ENCODE peak calls at places on chromosome 10, in nine cellular contexts. X is Calu3; T is fibroblast of pulmonary artery; Q is foreskin fibroblast; Y is cardiac fibroblast; H is lower leg skin; F is OCI-LY7; B is GM12864; P is CD8-positive, alpha-beta T cell. G is an unnamed sample.

GRCh38 chr10:61565819-61566560 is 96.7 kb upstream of the CABCOCO1 start:
- DNase-seq in X (no peak), T (no peak), Q (no peak), Y (no peak), H (no peak), F (no peak), B (no peak), P (no peak), G (no peak)

GRCh38 chr10:30751678-30752331 is 122.3 kb upstream of the LYZL2 start:
- DNase-seq in X (peak), T (peak), Q (peak), Y (peak), H (peak), F (peak), B (no peak), P (no peak), G (no peak)

GRCh38 chr10:98445200-98445812 is 1.4 kb downstream of the HPS1 start:
- DNase-seq in X (no peak), T (no peak), Q (no peak), Y (no peak), H (no peak), F (no peak), B (no peak), P (no peak), G (no peak)

GRCh38 chr10:43692051-43692825 is 43.6 kb upstream of the ZNF32 start:
- DNase-seq in X (no peak), T (peak), Q (peak), Y (peak), H (no peak), F (no peak), B (no peak), P (no peak), G (no peak)

GRCh38 chr10:121216721-121217181 is 365.6 kb downstream of the WDR11 start:
- DNase-seq in X (no peak), T (no peak), Q (no peak), Y (no peak), H (peak), F (no peak), B (no peak), P (no peak), G (no peak)

GRCh38 chr10:8187171-8187666 is 132.7 kb downstream of the GATA3 start:
- DNase-seq in X (no peak), T (no peak), Q (no peak), Y (no peak), H (no peak), F (no peak), B (no peak), P (no peak), G (no peak)

GRCh38 chr10:130570119-130570518 is 433.9 kb downstream of the GLRX3 start:
- DNase-seq in X (no peak), T (no peak), Q (no peak), Y (no peak), H (no peak), F (no peak), B (no peak), P (no peak), G (no peak)

GRCh38 chr10:24448351-24449009 is 239.5 kb downstream of the KIAA1217 start:
- DNase-seq in X (no peak), T (no peak), Q (peak), Y (peak), H (no peak), F (no peak), B (no peak), P (no peak), G (no peak)

GRCh38 chr10:106897631-106898161 is 266.8 kb downstream of the SORCS1 start:
- DNase-seq in X (no peak), T (no peak), Q (no peak), Y (no peak), H (no peak), F (no peak), B (no peak), P (no peak), G (no peak)

GRCh38 chr10:62231371-62231770 is 37.3 kb downstream of the RTKN2 start:
- DNase-seq in X (no peak), T (peak), Q (peak), Y (peak), H (no peak), F (no peak), B (no peak), P (no peak), G (no peak)

GRCh38 chr10:102347236-102347828 is 48.2 kb upstream of the NFKB2 start:
- DNase-seq in X (peak), T (peak), Q (peak), Y (peak), H (no peak), F (peak), B (no peak), P (no peak), G (no peak)

GRCh38 chr10:48288661-48289060 is 14.2 kb upstream of the FRMPD2 start:
- DNase-seq in X (no peak), T (no peak), Q (no peak), Y (no peak), H (no peak), F (no peak), B (no peak), P (no peak), G (no peak)

GRCh38 chr10:126551197-126551596 is 119.3 kb downstream of the C10orf90 start:
- DNase-seq in X (no peak), T (no peak), Q (peak), Y (peak), H (no peak), F (no peak), B (no peak), P (no peak), G (no peak)

GRCh38 chr10:52768114-52768532 is 4.5 kb downstream of the MBL2 start:
- DNase-seq in X (no peak), T (no peak), Q (no peak), Y (no peak), H (no peak), F (no peak), B (no peak), P (no peak), G (no peak)

GRCh38 chr10:96287392-96288105 is 16.2 kb upstream of the BLNK start:
- DNase-seq in X (no peak), T (peak), Q (no peak), Y (peak), H (no peak), F (peak), B (peak), P (no peak), G (no peak)

GRCh38 chr10:17805921-17806577 is 3.1 kb upstream of the MRC1 start:
- DNase-seq in X (no peak), T (no peak), Q (no peak), Y (no peak), H (no peak), F (peak), B (no peak), P (no peak), G (no peak)

GRCh38 chr10:43753397-43754061 is 104.8 kb upstream of the ZNF32 start:
- DNase-seq in X (no peak), T (no peak), Q (no peak), Y (no peak), H (no peak), F (no peak), B (no peak), P (no peak), G (no peak)

GRCh38 chr10:11178606-11179221 is 161.0 kb downstream of the CELF2 start:
- DNase-seq in X (no peak), T (peak), Q (peak), Y (no peak), H (peak), F (peak), B (peak), P (peak), G (no peak)

GRCh38 chr10:89088901-89089300 is 98.3 kb downstream of the FAS start:
- DNase-seq in X (no peak), T (no peak), Q (no peak), Y (peak), H (no peak), F (no peak), B (no peak), P (no peak), G (no peak)

GRCh38 chr10:71899665-71900412 is 48.8 kb upstream of the PSAP start:
- DNase-seq in X (no peak), T (no peak), Q (no peak), Y (no peak), H (no peak), F (no peak), B (no peak), P (no peak), G (no peak)

GRCh38 chr10:21160116-21160515 is 263.0 kb upstream of the NEBL start:
- DNase-seq in X (no peak), T (no peak), Q (no peak), Y (no peak), H (no peak), F (no peak), B (no peak), P (no peak), G (no peak)

GRCh38 chr10:130458509-130458908 is 322.3 kb downstream of the GLRX3 start:
- DNase-seq in X (no peak), T (no peak), Q (no peak), Y (no peak), H (no peak), F (no peak), B (no peak), P (no peak), G (no peak)

GRCh38 chr10:98170249-98171117 is 36.0 kb downstream of the R3HCC1L start:
- DNase-seq in X (peak), T (peak), Q (peak), Y (peak), H (peak), F (peak), B (peak), P (no peak), G (no peak)

GRCh38 chr10:4370376-4370775 is 455.6 kb upstream of the AKR1E2 start:
- DNase-seq in X (no peak), T (no peak), Q (peak), Y (no peak), H (no peak), F (no peak), B (no peak), P (no peak), G (no peak)

GRCh38 chr10:70590663-70591416 is 11.7 kb downstream of the PRF1 start:
- DNase-seq in X (no peak), T (no peak), Q (no peak), Y (no peak), H (no peak), F (peak), B (no peak), P (no peak), G (peak)

GRCh38 chr10:97867220-97867800 is 17.7 kb downstream of the GOLGA7B start:
- DNase-seq in X (no peak), T (no peak), Q (no peak), Y (no peak), H (no peak), F (no peak), B (no peak), P (no peak), G (no peak)

GRCh38 chr10:10804998-10805737 is 212.5 kb upstream of the CELF2 start:
- DNase-seq in X (no peak), T (peak), Q (peak), Y (peak), H (no peak), F (no peak), B (peak), P (no peak), G (no peak)

GRCh38 chr10:131168238-131168875 is 143.2 kb downstream of the TCERG1L start:
- DNase-seq in X (no peak), T (no peak), Q (no peak), Y (no peak), H (no peak), F (no peak), B (no peak), P (no peak), G (peak)

GRCh38 chr10:88260329-88261051 is 322.6 kb downstream of the RNLS start:
- DNase-seq in X (no peak), T (no peak), Q (no peak), Y (no peak), H (no peak), F (no peak), B (no peak), P (no peak), G (no peak)

GRCh38 chr10:101569838-101570763 is 18.0 kb downstream of the POLL start:
- DNase-seq in X (peak), T (peak), Q (peak), Y (peak), H (peak), F (peak), B (no peak), P (peak), G (peak)

GRCh38 chr10:29163746-29164145 is 125.1 kb upstream of the LYZL1 start:
- DNase-seq in X (no peak), T (peak), Q (peak), Y (peak), H (no peak), F (no peak), B (no peak), P (no peak), G (no peak)

GRCh38 chr10:21494221-21495001 is 31.1 kb downstream of the SKIDA1 start:
- DNase-seq in X (peak), T (no peak), Q (peak), Y (peak), H (no peak), F (no peak), B (no peak), P (no peak), G (peak)

GRCh38 chr10:11328264-11329054 is 283.0 kb downstream of the USP6NL start:
- DNase-seq in X (no peak), T (no peak), Q (peak), Y (peak), H (no peak), F (no peak), B (no peak), P (no peak), G (no peak)

GRCh38 chr10:4331150-4331549 is 494.9 kb upstream of the AKR1E2 start:
- DNase-seq in X (no peak), T (no peak), Q (peak), Y (no peak), H (no peak), F (no peak), B (no peak), P (no peak), G (no peak)

GRCh38 chr10:49750546-49750945 is 11.6 kb downstream of the OGDHL start:
- DNase-seq in X (no peak), T (no peak), Q (no peak), Y (no peak), H (no peak), F (no peak), B (no peak), P (no peak), G (no peak)

GRCh38 chr10:88095291-88095721 is 231.9 kb downstream of the PTEN start:
- DNase-seq in X (no peak), T (no peak), Q (peak), Y (no peak), H (no peak), F (no peak), B (no peak), P (no peak), G (no peak)

GRCh38 chr10:100656479-100656878 is 88.9 kb upstream of the PAX2 start:
- DNase-seq in X (peak), T (peak), Q (peak), Y (no peak), H (no peak), F (no peak), B (no peak), P (no peak), G (no peak)

GRCh38 chr10:61283489-61284221 is 169.5 kb downstream of the TMEM26 start:
- DNase-seq in X (no peak), T (peak), Q (peak), Y (peak), H (no peak), F (no peak), B (no peak), P (no peak), G (no peak)

GRCh38 chr10:71536332-71536731 is 139.6 kb downstream of the CDH23 start:
- DNase-seq in X (no peak), T (peak), Q (no peak), Y (peak), H (no peak), F (no peak), B (no peak), P (no peak), G (no peak)

GRCh38 chr10:79507436-79508167 is 4.7 kb upstream of the EIF5AL1 start:
- DNase-seq in X (no peak), T (no peak), Q (no peak), Y (no peak), H (no peak), F (no peak), B (no peak), P (no peak), G (no peak)

GRCh38 chr10:79498431-79498830 is 13.9 kb upstream of the EIF5AL1 start:
- DNase-seq in X (no peak), T (no peak), Q (no peak), Y (no peak), H (no peak), F (no peak), B (no peak), P (no peak), G (no peak)

GRCh38 chr10:79505771-79506351 is 6.5 kb upstream of the EIF5AL1 start:
- DNase-seq in X (no peak), T (no peak), Q (no peak), Y (no peak), H (no peak), F (no peak), B (no peak), P (no peak), G (no peak)

GRCh38 chr10:79496896-79497295 is 15.4 kb upstream of the EIF5AL1 start:
- DNase-seq in X (no peak), T (no peak), Q (no peak), Y (no peak), H (no peak), F (no peak), B (no peak), P (no peak), G (no peak)

DNA sequence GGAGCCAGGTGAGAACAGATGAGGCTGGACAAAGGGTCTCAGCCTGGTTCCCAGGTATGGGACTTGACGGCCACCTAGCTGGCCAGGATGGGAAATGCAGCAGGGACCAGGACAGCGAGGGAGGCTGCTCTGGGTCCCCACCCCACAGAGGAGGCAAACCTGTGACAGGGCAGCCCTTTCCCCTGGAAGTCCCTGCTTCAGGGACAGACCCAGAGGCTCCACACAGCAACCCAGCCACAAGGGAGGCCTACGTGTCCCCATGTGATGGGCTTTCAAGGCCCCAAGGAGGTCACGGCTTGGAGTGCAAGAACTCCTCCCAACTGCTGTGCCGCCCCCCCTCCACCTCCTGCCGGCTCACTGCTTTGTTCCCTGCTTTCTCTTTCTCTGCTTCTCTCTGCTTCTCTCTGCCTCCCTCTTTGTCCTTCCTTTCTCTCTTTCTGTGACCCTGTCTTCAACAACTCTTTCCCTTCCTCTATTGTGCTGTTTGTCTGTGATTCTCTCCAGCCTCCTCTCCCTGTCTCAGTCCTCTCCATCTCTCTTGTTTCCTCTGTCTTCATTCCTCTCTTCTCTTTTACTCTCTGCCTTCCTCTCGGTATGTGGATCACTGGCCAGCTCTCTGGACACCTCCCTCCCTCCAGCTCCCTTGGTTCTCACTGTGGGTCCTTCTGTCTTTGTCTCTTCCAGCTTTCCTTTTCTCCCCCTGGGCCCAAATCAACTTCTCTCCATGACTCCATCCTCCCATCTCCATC is 9.6 kb upstream of the EIF5AL1 start:
- DNase-seq in X (peak), T (no peak), Q (no peak), Y (peak), H (no peak), F (no peak), B (no peak), P (no peak), G (no peak)
- TF ChIP-seq CTCF in X (peak), T (peak), Q (no peak), Y (peak), H (no peak), F (peak), B (no peak), P (no peak), G (peak)

GRCh38 chr10:86365346-86366032 is 1.1 kb downstream of the GRID1 start:
- DNase-seq in X (no peak), T (no peak), Q (no peak), Y (no peak), H (no peak), F (no peak), B (no peak), P (no peak), G (no peak)
- TF ChIP-seq CTCF in X (no peak), T (no peak), Q (no peak), Y (no peak), H (no peak), F (no peak), B (no peak), P (no peak), G (no peak)

DNA sequence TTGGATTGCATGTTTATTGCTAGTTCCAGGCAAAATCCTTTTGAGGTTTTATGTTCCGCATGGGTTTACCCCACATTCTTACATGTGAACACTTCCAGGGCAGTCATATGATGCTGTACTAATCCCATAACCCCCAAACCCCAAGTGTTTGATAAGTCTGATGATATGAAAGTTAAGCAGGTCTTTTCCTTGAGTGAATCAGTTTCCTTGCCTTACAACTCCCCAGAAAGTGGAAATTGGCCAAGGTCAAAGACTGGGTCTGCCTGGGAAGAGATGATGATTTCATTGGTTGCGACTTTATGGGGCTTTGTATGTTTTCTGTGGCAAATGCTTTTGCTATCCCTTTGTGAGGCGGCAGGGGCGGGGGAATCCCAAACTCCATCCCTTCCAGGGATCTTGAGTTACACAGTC is 24.7 kb downstream of the AFAP1L2 start:
- DNase-seq in X (no peak), T (no peak), Q (no peak), Y (no peak), H (no peak), F (no peak), B (no peak), P (no peak), G (no peak)
- TF ChIP-seq CTCF in X (no peak), T (no peak), Q (no peak), Y (no peak), H (no peak), F (no peak), B (no peak), P (no peak), G (no peak)

DNA sequence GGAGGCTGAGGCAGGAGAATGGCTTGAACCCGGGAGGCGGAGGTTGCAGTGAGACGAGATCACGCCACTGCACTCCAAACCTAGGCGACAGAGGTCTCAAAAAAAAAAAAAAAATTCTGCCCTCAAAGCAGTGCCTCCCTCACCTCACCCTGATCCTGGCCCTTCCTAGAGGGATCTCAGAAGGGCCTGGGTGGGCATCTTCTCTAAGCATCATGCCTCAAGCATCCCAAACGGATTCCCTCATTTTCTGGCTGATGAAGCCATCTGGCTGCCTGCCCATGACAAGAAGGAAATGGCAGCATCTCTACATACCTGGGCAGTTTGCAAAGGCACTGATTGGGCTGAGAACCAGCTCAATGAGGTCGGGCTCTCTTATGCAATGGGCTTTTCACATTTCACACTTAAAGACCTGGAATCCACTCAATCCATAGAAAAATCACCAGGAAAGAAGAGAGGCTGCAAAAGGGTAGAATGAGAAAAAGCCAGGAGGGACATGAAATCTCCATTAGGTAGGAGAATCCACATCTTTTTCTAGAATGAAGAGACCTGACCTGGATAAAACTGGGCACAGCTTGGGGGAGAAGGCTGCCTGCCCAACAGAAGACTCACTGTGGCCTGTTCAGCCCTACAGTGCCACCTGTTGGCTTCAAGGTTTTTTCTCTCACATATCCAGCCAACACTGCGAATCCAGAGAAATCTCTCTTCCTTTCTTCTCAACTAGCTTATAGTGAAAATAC is 48.1 kb downstream of the PDLIM1 start:
- DNase-seq in X (peak), T (peak), Q (peak), Y (peak), H (no peak), F (peak), B (no peak), P (no peak), G (no peak)
- TF ChIP-seq CTCF in X (peak), T (peak), Q (peak), Y (peak), H (no peak), F (peak), B (peak), P (no peak), G (peak)

G was measured in type B pancreatic cell.